ENCODE peak calls at places on chromosome X, in nine cellular contexts. One of them, this sample, is unnamed.

GRCh38 chrX:110442631-110443030 is 84.0 kb downstream of the RTL9 start:
- DNase-seq in uterus: no peak
- DNase-seq in HepG2: peak; percentile 54
- DNase-seq in AG04450: no peak
- DNase-seq in fibroblast of lung: peak; percentile 10
- DNase-seq in tibial nerve: no peak
- DNase-seq in body of pancreas: peak; percentile 36
- DNase-seq in CD8-positive, alpha-beta T cell: no peak
- DNase-seq in endodermal cell: peak; percentile 79
- DNase-seq in this sample: no peak

GRCh38 chrX:13463608-13464007 is 105.8 kb upstream of the EGFL6 start:
- DNase-seq in body of pancreas: no peak
- DNase-seq in fibroblast of lung: peak; percentile 93
- DNase-seq in CD8-positive, alpha-beta T cell: no peak
- DNase-seq in endodermal cell: no peak
- DNase-seq in AG04450: peak; percentile 90
- DNase-seq in tibial nerve: peak; percentile 16
- DNase-seq in HepG2: no peak
- DNase-seq in uterus: peak; percentile 65
- DNase-seq in this sample: no peak

GRCh38 chrX:108221481-108221880 is 129.9 kb downstream of the ATG4A start:
- DNase-seq in uterus: no peak
- DNase-seq in body of pancreas: no peak
- DNase-seq in fibroblast of lung: no peak
- DNase-seq in HepG2: no peak
- DNase-seq in AG04450: no peak
- DNase-seq in CD8-positive, alpha-beta T cell: no peak
- DNase-seq in tibial nerve: no peak
- DNase-seq in endodermal cell: no peak
- DNase-seq in this sample: no peak

GRCh38 chrX:80663331-80663730 is 146.3 kb downstream of the BRWD3 start:
- DNase-seq in uterus: no peak
- DNase-seq in tibial nerve: no peak
- DNase-seq in HepG2: no peak
- DNase-seq in body of pancreas: no peak
- DNase-seq in CD8-positive, alpha-beta T cell: no peak
- DNase-seq in AG04450: no peak
- DNase-seq in fibroblast of lung: no peak
- DNase-seq in endodermal cell: no peak
- DNase-seq in this sample: no peak

GRCh38 chrX:12423346-12423745 is 285.1 kb downstream of the FRMPD4 start:
- DNase-seq in AG04450: no peak
- DNase-seq in HepG2: no peak
- DNase-seq in CD8-positive, alpha-beta T cell: no peak
- DNase-seq in tibial nerve: no peak
- DNase-seq in uterus: no peak
- DNase-seq in endodermal cell: no peak
- DNase-seq in body of pancreas: no peak
- DNase-seq in fibroblast of lung: no peak
- DNase-seq in this sample: no peak

GRCh38 chrX:12894074-12894691 is 12.2 kb upstream of the TLR8 start:
- DNase-seq in body of pancreas: peak; percentile 37
- DNase-seq in tibial nerve: no peak
- DNase-seq in CD8-positive, alpha-beta T cell: peak; percentile 33
- DNase-seq in HepG2: peak; percentile 28
- DNase-seq in AG04450: peak; percentile 1
- DNase-seq in uterus: no peak
- DNase-seq in fibroblast of lung: peak; percentile 38
- DNase-seq in endodermal cell: no peak
- DNase-seq in this sample: no peak

GRCh38 chrX:13088155-13088485 is 43.7 kb upstream of the FAM9C start:
- DNase-seq in AG04450: no peak
- DNase-seq in uterus: no peak
- DNase-seq in body of pancreas: no peak
- DNase-seq in HepG2: no peak
- DNase-seq in endodermal cell: no peak
- DNase-seq in fibroblast of lung: no peak
- DNase-seq in tibial nerve: no peak
- DNase-seq in CD8-positive, alpha-beta T cell: no peak
- DNase-seq in this sample: no peak

GRCh38 chrX:40097101-40097491 is 662 bp downstream of the BCOR start:
- DNase-seq in uterus: no peak
- DNase-seq in AG04450: no peak
- DNase-seq in CD8-positive, alpha-beta T cell: peak; percentile 39
- DNase-seq in body of pancreas: no peak
- DNase-seq in tibial nerve: no peak
- DNase-seq in fibroblast of lung: no peak
- DNase-seq in endodermal cell: no peak
- DNase-seq in HepG2: no peak
- DNase-seq in this sample: no peak

GRCh38 chrX:39779952-39780783 is 317.6 kb downstream of the BCOR start:
- DNase-seq in body of pancreas: no peak
- DNase-seq in fibroblast of lung: no peak
- DNase-seq in AG04450: no peak
- DNase-seq in tibial nerve: no peak
- DNase-seq in CD8-positive, alpha-beta T cell: no peak
- DNase-seq in uterus: no peak
- DNase-seq in HepG2: no peak
- DNase-seq in endodermal cell: peak; percentile 86
- DNase-seq in this sample: no peak

GRCh38 chrX:37876716-37877115 is 29.3 kb upstream of the DYNLT3 start:
- DNase-seq in AG04450: no peak
- DNase-seq in fibroblast of lung: no peak
- DNase-seq in tibial nerve: no peak
- DNase-seq in uterus: no peak
- DNase-seq in body of pancreas: no peak
- DNase-seq in CD8-positive, alpha-beta T cell: no peak
- DNase-seq in HepG2: no peak
- DNase-seq in endodermal cell: no peak
- DNase-seq in this sample: no peak

GRCh38 chrX:148381603-148382002 is 118.8 kb upstream of the AFF2 start:
- DNase-seq in AG04450: no peak
- DNase-seq in HepG2: no peak
- DNase-seq in uterus: no peak
- DNase-seq in fibroblast of lung: no peak
- DNase-seq in CD8-positive, alpha-beta T cell: no peak
- DNase-seq in endodermal cell: no peak
- DNase-seq in tibial nerve: no peak
- DNase-seq in body of pancreas: no peak
- DNase-seq in this sample: no peak

GRCh38 chrX:65093658-65094057 is 117.4 kb upstream of the ZC4H2 start:
- DNase-seq in uterus: no peak
- DNase-seq in HepG2: peak; percentile 62
- DNase-seq in endodermal cell: no peak
- DNase-seq in fibroblast of lung: no peak
- DNase-seq in body of pancreas: no peak
- DNase-seq in tibial nerve: no peak
- DNase-seq in AG04450: no peak
- DNase-seq in CD8-positive, alpha-beta T cell: no peak
- DNase-seq in this sample: no peak

GRCh38 chrX:43467608-43468234 is 188.4 kb upstream of the MAOA start:
- DNase-seq in fibroblast of lung: no peak
- DNase-seq in CD8-positive, alpha-beta T cell: no peak
- DNase-seq in body of pancreas: no peak
- DNase-seq in tibial nerve: no peak
- DNase-seq in uterus: no peak
- DNase-seq in AG04450: no peak
- DNase-seq in HepG2: peak; percentile 4
- DNase-seq in endodermal cell: peak; percentile 55
- DNase-seq in this sample: no peak

GRCh38 chrX:10169180-10169579 is 12.4 kb downstream of the CLCN4 start:
- DNase-seq in HepG2: peak; percentile 78
- DNase-seq in body of pancreas: no peak
- DNase-seq in uterus: no peak
- DNase-seq in fibroblast of lung: no peak
- DNase-seq in tibial nerve: no peak
- DNase-seq in AG04450: no peak
- DNase-seq in endodermal cell: no peak
- DNase-seq in CD8-positive, alpha-beta T cell: no peak
- DNase-seq in this sample: no peak

GRCh38 chrX:146881521-146881920 is 67.0 kb upstream of the CXorf51A start:
- DNase-seq in endodermal cell: no peak
- DNase-seq in body of pancreas: no peak
- DNase-seq in HepG2: no peak
- DNase-seq in fibroblast of lung: no peak
- DNase-seq in AG04450: no peak
- DNase-seq in tibial nerve: no peak
- DNase-seq in uterus: no peak
- DNase-seq in CD8-positive, alpha-beta T cell: no peak
- DNase-seq in this sample: no peak

GRCh38 chrX:88397551-88397950 is 349.5 kb upstream of the CPXCR1 start:
- DNase-seq in AG04450: no peak
- DNase-seq in CD8-positive, alpha-beta T cell: no peak
- DNase-seq in fibroblast of lung: no peak
- DNase-seq in body of pancreas: no peak
- DNase-seq in HepG2: no peak
- DNase-seq in endodermal cell: no peak
- DNase-seq in tibial nerve: no peak
- DNase-seq in uterus: no peak
- DNase-seq in this sample: no peak

GRCh38 chrX:9873952-9874351 is 87.7 kb downstream of the SHROOM2 start:
- DNase-seq in uterus: no peak
- DNase-seq in fibroblast of lung: peak; percentile 47
- DNase-seq in body of pancreas: peak; percentile 16
- DNase-seq in HepG2: peak; percentile 24
- DNase-seq in AG04450: no peak
- DNase-seq in endodermal cell: peak; percentile 77
- DNase-seq in CD8-positive, alpha-beta T cell: peak; percentile 28
- DNase-seq in tibial nerve: no peak
- DNase-seq in this sample: peak; percentile 20

GRCh38 chrX:129472116-129472515 is 51.2 kb downstream of the SMARCA1 start:
- DNase-seq in fibroblast of lung: no peak
- DNase-seq in body of pancreas: no peak
- DNase-seq in tibial nerve: no peak
- DNase-seq in uterus: no peak
- DNase-seq in HepG2: no peak
- DNase-seq in AG04450: no peak
- DNase-seq in CD8-positive, alpha-beta T cell: no peak
- DNase-seq in endodermal cell: no peak
- DNase-seq in this sample: no peak

GRCh38 chrX:39714471-39714870 is 383.3 kb downstream of the BCOR start:
- DNase-seq in CD8-positive, alpha-beta T cell: no peak
- DNase-seq in body of pancreas: no peak
- DNase-seq in HepG2: no peak
- DNase-seq in tibial nerve: no peak
- DNase-seq in fibroblast of lung: no peak
- DNase-seq in endodermal cell: no peak
- DNase-seq in AG04450: no peak
- DNase-seq in uterus: no peak
- DNase-seq in this sample: no peak

GRCh38 chrX:50202539-50202938 is 1.7 kb upstream of the AKAP4 start:
- DNase-seq in body of pancreas: no peak
- DNase-seq in CD8-positive, alpha-beta T cell: no peak
- DNase-seq in fibroblast of lung: no peak
- DNase-seq in uterus: no peak
- DNase-seq in tibial nerve: no peak
- DNase-seq in AG04450: no peak
- DNase-seq in endodermal cell: no peak
- DNase-seq in HepG2: no peak
- DNase-seq in this sample: no peak
- H3K27ac ChIP-seq in body of pancreas: no peak overlapping the region
- H3K27ac ChIP-seq in CD8-positive, alpha-beta T cell: no peak overlapping the region
- H3K27ac ChIP-seq in fibroblast of lung: no peak overlapping the region
- H3K27ac ChIP-seq in uterus: no peak overlapping the region
- H3K27ac ChIP-seq in tibial nerve: no peak overlapping the region
- H3K27ac ChIP-seq in AG04450: no peak overlapping the region
- H3K27ac ChIP-seq in endodermal cell: no peak overlapping the region
- H3K27ac ChIP-seq in HepG2: no peak overlapping the region
- H3K27ac ChIP-seq in this sample: no peak overlapping the region

GRCh38 chrX:46262299-46262698 is 282.9 kb downstream of the ZNF674 start:
- DNase-seq in body of pancreas: no peak
- DNase-seq in fibroblast of lung: no peak
- DNase-seq in CD8-positive, alpha-beta T cell: no peak
- DNase-seq in tibial nerve: no peak
- DNase-seq in AG04450: no peak
- DNase-seq in uterus: no peak
- DNase-seq in HepG2: no peak
- DNase-seq in endodermal cell: no peak
- DNase-seq in this sample: no peak
- TF ChIP-seq CTCF in body of pancreas: no peak
- TF ChIP-seq CTCF in fibroblast of lung: no peak
- TF ChIP-seq CTCF in CD8-positive, alpha-beta T cell: no peak
- TF ChIP-seq CTCF in tibial nerve: no peak
- TF ChIP-seq CTCF in AG04450: no peak
- TF ChIP-seq CTCF in uterus: no peak
- TF ChIP-seq CTCF in HepG2: no peak
- TF ChIP-seq CTCF in endodermal cell: no peak
- TF ChIP-seq CTCF in this sample: no peak

DNA sequence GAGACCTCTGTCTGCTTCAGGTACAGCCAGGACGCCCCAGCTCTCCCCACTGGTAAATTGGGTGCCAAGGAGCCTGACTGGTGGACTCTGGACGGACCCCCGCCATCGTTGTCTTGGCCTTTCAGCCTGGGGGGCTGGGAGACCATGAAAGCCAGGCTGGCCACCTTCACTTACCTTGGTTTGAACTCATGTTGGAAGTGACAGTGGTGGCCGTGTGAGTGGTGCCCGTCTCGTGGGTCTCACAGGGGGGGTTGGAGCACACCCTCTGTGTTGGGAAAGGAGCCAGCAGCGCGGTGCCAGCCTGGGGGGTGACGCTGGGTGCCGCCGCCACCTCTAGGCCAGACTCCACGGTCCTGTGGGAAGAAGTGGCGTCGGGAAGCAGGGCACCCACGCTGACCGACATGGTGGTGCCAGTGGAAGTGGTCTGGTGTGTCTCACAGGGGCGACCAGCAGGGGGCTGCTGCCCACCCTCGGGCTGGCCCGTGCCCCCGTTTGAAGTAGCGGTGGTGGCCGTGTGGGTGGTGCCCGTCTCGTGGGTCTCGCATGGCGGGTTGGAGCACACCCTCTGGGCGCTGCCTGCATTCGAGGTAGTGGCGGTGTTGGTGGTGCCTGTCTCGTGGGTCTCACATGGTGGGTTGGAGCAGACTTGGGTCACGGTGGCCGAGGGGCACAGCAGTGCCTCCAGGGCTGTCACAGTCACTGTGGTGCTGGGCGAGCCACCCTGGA is 9.6 kb upstream of the RENBP start:
- DNase-seq in HepG2: no peak
- DNase-seq in CD8-positive, alpha-beta T cell: no peak
- DNase-seq in fibroblast of lung: no peak
- DNase-seq in endodermal cell: no peak
- DNase-seq in tibial nerve: no peak
- DNase-seq in AG04450: no peak
- DNase-seq in uterus: no peak
- DNase-seq in body of pancreas: no peak
- DNase-seq in this sample: no peak
- H3K27ac ChIP-seq in HepG2: no peak overlapping the region
- H3K27ac ChIP-seq in CD8-positive, alpha-beta T cell: no peak overlapping the region
- H3K27ac ChIP-seq in fibroblast of lung: no peak overlapping the region
- H3K27ac ChIP-seq in endodermal cell: no peak overlapping the region
- H3K27ac ChIP-seq in tibial nerve: peak overlapping the region; percentile 79
- H3K27ac ChIP-seq in AG04450: no peak overlapping the region
- H3K27ac ChIP-seq in uterus: peak overlapping the region; percentile 88
- H3K27ac ChIP-seq in body of pancreas: no peak overlapping the region
- H3K27ac ChIP-seq in this sample: peak overlapping the region; percentile 55

DNA sequence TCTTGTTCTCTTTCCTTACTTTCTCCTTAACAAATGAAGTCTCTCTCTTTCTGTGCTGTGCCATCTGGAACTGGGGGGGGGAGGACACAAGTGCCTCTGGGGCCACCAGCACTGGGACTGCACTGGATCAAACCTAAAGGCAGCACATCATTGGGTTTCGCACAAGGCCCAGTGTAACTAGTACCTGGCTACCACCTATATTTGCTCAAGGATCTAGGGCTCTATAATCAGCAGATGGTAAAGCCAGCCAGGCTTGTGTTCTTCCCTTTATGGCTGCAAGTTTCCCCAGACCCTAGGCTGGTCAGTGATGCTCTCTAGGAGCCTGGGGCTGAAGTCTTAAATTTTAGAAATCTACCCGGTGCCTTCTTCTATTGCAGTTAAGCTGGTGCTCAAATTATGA is 40.1 kb downstream of the RTL3 start:
- DNase-seq in fibroblast of lung: no peak
- DNase-seq in body of pancreas: no peak
- DNase-seq in HepG2: no peak
- DNase-seq in CD8-positive, alpha-beta T cell: no peak
- DNase-seq in tibial nerve: no peak
- DNase-seq in AG04450: no peak
- DNase-seq in endodermal cell: no peak
- DNase-seq in uterus: no peak
- DNase-seq in this sample: no peak
- TF ChIP-seq CTCF in fibroblast of lung: no peak
- TF ChIP-seq CTCF in body of pancreas: no peak
- TF ChIP-seq CTCF in HepG2: no peak
- TF ChIP-seq CTCF in CD8-positive, alpha-beta T cell: no peak
- TF ChIP-seq CTCF in tibial nerve: no peak
- TF ChIP-seq CTCF in AG04450: no peak
- TF ChIP-seq CTCF in endodermal cell: no peak
- TF ChIP-seq CTCF in uterus: no peak
- TF ChIP-seq CTCF in this sample: no peak

This sample was measured in dorsolateral prefrontal cortex.